ENCODE peak calls at places on chromosomes 7 and 10, in seven cellular contexts. K is body of pancreas, W is cardiac fibroblast, C is right atrium auricular region, T is fibroblast of pulmonary artery, J is GM12865, X is kidney epithelial cell. M is an unnamed sample.

GRCh38 chr10:94349327-94349726 is 13.4 kb downstream of the NOC3L start:
- DNase-seq in K (no peak), W (peak; percentile 60), C (no peak), T (peak; percentile 33), J (no peak), X (no peak), M (no peak)

GRCh38 chr7:28729276-28729675 is 228.9 kb downstream of the TRIL start:
- DNase-seq in K (peak; percentile 21), W (no peak), C (no peak), T (no peak), J (no peak), X (no peak), M (no peak)

GRCh38 chr10:50650481-50650880 is 26.7 kb upstream of the SGMS1 start:
- DNase-seq in K (no peak), W (no peak), C (no peak), T (no peak), J (no peak), X (no peak), M (no peak)

GRCh38 chr10:120963053-120963533 is 111.9 kb downstream of the WDR11 start:
- DNase-seq in K (no peak), W (no peak), C (no peak), T (no peak), J (no peak), X (no peak), M (no peak)

GRCh38 chr7:101575731-101576130 is 53.4 kb downstream of the MYL10 start:
- DNase-seq in K (no peak), W (peak; percentile 19), C (no peak), T (peak; percentile 16), J (no peak), X (no peak), M (no peak)

GRCh38 chr10:44933922-44934321 is 22.8 kb downstream of the TMEM72 start:
- DNase-seq in K (no peak), W (no peak), C (peak; percentile 47), T (no peak), J (no peak), X (no peak), M (no peak)

GRCh38 chr10:6148908-6149307 is 53.8 kb upstream of the PFKFB3 start:
- DNase-seq in K (no peak), W (no peak), C (no peak), T (no peak), J (no peak), X (no peak), M (no peak)

GRCh38 chr10:92699518-92700272 is 9.9 kb downstream of the HHEX start:
- DNase-seq in K (peak; percentile 32), W (peak; percentile 54), C (no peak), T (peak; percentile 47), J (peak; percentile 28), X (no peak), M (no peak)

GRCh38 chr10:43234471-43235041 is 32.3 kb downstream of the RASGEF1A start:
- DNase-seq in K (peak; percentile 1), W (no peak), C (peak; percentile 50), T (no peak), J (no peak), X (no peak), M (no peak)

GRCh38 chr7:101243786-101244384 is 996 bp downstream of the FIS1 start:
- DNase-seq in K (no peak), W (peak; percentile 51), C (no peak), T (peak; percentile 35), J (no peak), X (no peak), M (no peak)

GRCh38 chr10:112955736-112956421 is 5.8 kb downstream of the TCF7L2 start:
- DNase-seq in K (no peak), W (peak; percentile 91), C (no peak), T (peak; percentile 70), J (no peak), X (no peak), M (no peak)

GRCh38 chr7:34327681-34328080 is 330.3 kb upstream of the NPSR1 start:
- DNase-seq in K (no peak), W (peak; percentile 24), C (no peak), T (no peak), J (no peak), X (no peak), M (no peak)

GRCh38 chr7:140200102-140200989 is 23.6 kb upstream of the KDM7A start:
- DNase-seq in K (peak; percentile 28), W (peak; percentile 72), C (peak; percentile 90), T (peak; percentile 73), J (no peak), X (no peak), M (no peak)

GRCh38 chr10:114345701-114346100 is 58.6 kb downstream of the AFAP1L2 start:
- DNase-seq in K (no peak), W (no peak), C (no peak), T (no peak), J (no peak), X (no peak), M (no peak)

GRCh38 chr10:64396105-64396504 is 874.9 kb downstream of the REEP3 start:
- DNase-seq in K (no peak), W (peak; percentile 84), C (no peak), T (peak; percentile 51), J (no peak), X (peak; percentile 31), M (peak; percentile 40)
- H3K4me3 ChIP-seq in K (no peak overlapping the region), W (no peak overlapping the region), C (no peak overlapping the region), T (no peak overlapping the region), J (no peak overlapping the region), X (no peak overlapping the region), M (no peak overlapping the region)

GRCh38 chr10:126179637-126180036 is 208.6 kb downstream of the ADAM12 start:
- DNase-seq in K (no peak), W (no peak), C (no peak), T (no peak), J (no peak), X (no peak), M (no peak)
- TF ChIP-seq CTCF in K (no peak), W (no peak), C (no peak), T (no peak), J (no peak), X (no peak), M (no peak)

DNA sequence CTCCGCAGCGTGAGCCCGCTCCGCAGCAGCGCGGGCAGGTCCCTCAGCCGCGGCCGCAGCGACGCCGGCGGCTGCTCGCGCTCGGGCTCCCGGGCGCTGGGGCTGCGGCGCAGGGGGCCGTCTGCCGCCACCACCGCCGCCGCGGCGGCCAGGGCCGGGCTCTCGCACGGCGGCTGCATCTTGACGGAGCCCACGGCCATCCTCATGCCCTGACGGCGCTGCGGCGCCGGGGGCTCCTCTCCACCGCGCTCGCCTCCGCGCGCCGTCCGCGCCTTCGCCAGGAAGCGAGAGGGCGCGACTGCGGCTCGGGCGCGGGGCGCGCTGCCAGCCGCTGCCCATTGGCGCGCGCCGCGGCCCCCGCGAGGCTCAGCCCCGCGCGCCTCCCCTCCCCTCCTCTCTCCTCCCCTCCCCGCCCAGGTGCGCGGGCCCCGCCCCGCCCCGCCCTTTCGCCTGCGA is at the start of gene RAPGEF5:
- DNase-seq in K (peak; percentile 85), W (no peak), C (no peak), T (no peak), J (peak; percentile 65), X (no peak), M (no peak)
- H3K4me3 ChIP-seq in K (peak within 1 kb of the TSS; percentile 44), W (no peak within 1 kb of the TSS), C (peak within 1 kb of the TSS; percentile 62), T (no peak within 1 kb of the TSS), J (peak within 1 kb of the TSS; percentile 71), X (peak within 1 kb of the TSS; percentile 49), M (peak within 1 kb of the TSS; percentile 30)

GRCh38 chr10:34154371-34154770 is 660.7 kb downstream of the PARD3 start:
- DNase-seq in K (no peak), W (no peak), C (no peak), T (no peak), J (no peak), X (no peak), M (no peak)

GRCh38 chr10:34157501-34157900 is 657.6 kb downstream of the PARD3 start:
- DNase-seq in K (no peak), W (peak; percentile 47), C (no peak), T (peak; percentile 10), J (no peak), X (no peak), M (no peak)

GRCh38 chr10:34160595-34160994 is 654.5 kb downstream of the PARD3 start:
- DNase-seq in K (no peak), W (no peak), C (no peak), T (no peak), J (no peak), X (no peak), M (no peak)

GRCh38 chr10:34152434-34152833 is 662.7 kb downstream of the PARD3 start:
- DNase-seq in K (no peak), W (no peak), C (no peak), T (no peak), J (no peak), X (no peak), M (no peak)

DNA sequence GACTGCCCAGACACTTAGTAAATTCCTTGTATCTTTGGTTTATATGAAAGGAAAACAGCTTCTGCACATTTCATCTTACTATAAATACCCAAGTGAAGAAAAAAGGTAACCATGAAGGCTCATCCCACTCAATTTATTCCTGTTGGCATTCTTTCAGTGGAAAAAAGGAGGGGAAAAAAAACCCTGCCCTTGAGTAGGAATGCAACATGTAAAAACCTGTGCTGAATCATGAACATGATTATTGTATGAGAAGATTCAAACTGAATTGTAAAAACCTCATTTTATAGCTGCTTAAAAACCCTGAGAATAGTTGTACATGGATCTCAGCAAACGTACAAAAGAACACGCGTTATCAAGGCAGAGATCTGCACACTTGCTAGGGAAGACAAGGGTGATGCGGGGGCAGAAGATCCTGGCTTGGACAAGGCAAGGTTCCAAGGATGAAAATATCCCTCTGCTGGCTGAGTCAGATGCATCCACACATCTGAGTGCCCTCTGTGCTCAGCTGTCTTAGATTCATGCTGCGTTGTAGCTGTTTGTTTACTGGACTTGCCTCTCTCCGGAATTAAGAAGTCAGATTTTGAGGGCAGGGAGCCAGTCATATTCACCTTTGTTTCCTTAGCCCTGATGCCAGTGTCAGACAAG is 658.2 kb downstream of the PARD3 start:
- DNase-seq in K (no peak), W (peak; percentile 63), C (no peak), T (peak; percentile 25), J (no peak), X (no peak), M (no peak)
- TF ChIP-seq CTCF in K (no peak), W (peak; percentile 38), C (no peak), T (peak; percentile 31), J (no peak), X (no peak), M (no peak)

GRCh38 chr7:131358636-131359035 is 31.0 kb downstream of the MKLN1 start:
- DNase-seq in K (no peak), W (no peak), C (no peak), T (no peak), J (peak; percentile 8), X (no peak), M (no peak)
- H3K4me3 ChIP-seq in K (no peak overlapping the region), W (no peak overlapping the region), C (no peak overlapping the region), T (no peak overlapping the region), J (no peak overlapping the region), X (no peak overlapping the region), M (no peak overlapping the region)

DNA sequence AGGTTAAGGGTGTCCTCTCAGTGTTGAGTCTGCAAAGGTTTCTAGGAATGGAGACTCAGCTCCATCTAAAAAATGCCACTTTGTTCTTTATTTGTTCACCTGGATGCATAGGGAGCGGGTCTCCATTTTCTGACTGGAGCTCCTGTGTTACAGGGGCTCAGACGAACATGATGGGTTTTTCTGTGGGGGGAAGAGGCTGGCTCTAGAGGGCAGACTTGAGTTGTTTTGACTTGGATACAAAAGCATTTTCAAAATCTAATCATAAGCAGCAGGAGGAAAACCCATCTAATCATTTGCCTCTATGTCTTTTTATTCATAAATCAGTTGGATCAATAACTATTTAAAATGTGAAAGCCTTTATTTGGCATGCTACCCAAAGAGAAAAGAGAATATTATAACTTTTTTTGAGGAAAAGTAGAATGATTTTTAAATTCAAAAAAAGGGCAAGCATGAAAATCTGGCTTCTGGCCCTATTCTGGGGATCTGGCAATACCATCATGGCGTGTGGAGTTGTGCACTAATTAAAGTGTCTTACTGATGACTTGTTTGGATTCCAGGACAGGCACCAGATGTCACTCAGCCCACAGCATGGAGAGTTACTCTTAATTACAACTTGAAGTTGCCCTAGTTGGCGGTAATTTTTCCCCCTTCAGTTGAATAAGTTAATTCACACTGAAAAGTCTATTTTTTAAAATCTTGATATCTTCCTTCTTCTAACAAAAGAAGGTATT is 594.9 kb downstream of the REEP3 start:
- DNase-seq in K (peak; percentile 11), W (peak; percentile 36), C (no peak), T (peak; percentile 23), J (peak; percentile 36), X (no peak), M (no peak)
- TF ChIP-seq CTCF in K (peak; percentile 29), W (peak; percentile 62), C (no peak), T (peak; percentile 55), J (peak; percentile 53), X (peak; percentile 55), M (peak; percentile 56)